ENCODE peak calls at places on chromosomes 4 and X, in five cellular contexts. F is SK-N-SH, B is sigmoid colon, D is HCT116, N is prostate gland. Y is an unnamed sample. For H3K4me1, the result is how much of the 10 kb centered on the place peaks cover.

GRCh38 chr4:110197421-110198398 is 705 bp downstream of the ELOVL6 start:
- DNase-seq in F (peak), B (peak), D (no peak), N (peak), Y (no peak)

GRCh38 chr4:73603307-73603710 is 16.9 kb downstream of the RASSF6 start:
- DNase-seq in F (no peak), B (no peak), D (no peak), N (no peak), Y (peak)

GRCh38 chr4:176150283-176150682 is 45.1 kb downstream of the SPATA4 start:
- DNase-seq in F (peak), B (no peak), D (peak), N (no peak), Y (no peak)

GRCh38 chr4:37757121-37757520 is 69.4 kb upstream of the PGM2 start:
- DNase-seq in F (no peak), B (no peak), D (no peak), N (no peak), Y (no peak)

GRCh38 chrX:10582945-10583344 is 37.4 kb downstream of the MID1 start:
- DNase-seq in F (no peak), B (no peak), D (no peak), N (no peak), Y (no peak)

GRCh38 chrX:102712967-102713677 is 874 bp downstream of the GPRASP2 start:
- DNase-seq in F (peak), B (peak), D (no peak), N (peak), Y (peak)

GRCh38 chrX:19179389-19179788 is 57.1 kb upstream of the ADGRG2 start:
- DNase-seq in F (no peak), B (no peak), D (no peak), N (no peak), Y (no peak)

GRCh38 chr4:109294006-109294405 is 8.5 kb downstream of the COL25A1 start:
- DNase-seq in F (peak), B (no peak), D (peak), N (no peak), Y (no peak)

GRCh38 chrX:48636776-48637175 is 39.5 kb downstream of the WDR13 start:
- DNase-seq in F (no peak), B (peak), D (no peak), N (no peak), Y (no peak)

GRCh38 chrX:545488-545887 is 85.1 kb upstream of the SHOX start:
- DNase-seq in F (no peak), B (no peak), D (no peak), N (no peak), Y (no peak)

GRCh38 chrX:71532078-71532752 is 689 bp upstream of the OGT start:
- DNase-seq in F (no peak), B (no peak), D (no peak), N (no peak), Y (no peak)

GRCh38 chr4:187333151-187333550 is 609.5 kb upstream of the FAT1 start:
- DNase-seq in F (no peak), B (no peak), D (no peak), N (no peak), Y (no peak)

GRCh38 chrX:41029332-41029731 is 55.9 kb upstream of the USP9X start:
- DNase-seq in F (no peak), B (no peak), D (no peak), N (no peak), Y (no peak)

GRCh38 chrX:40260123-40260751 is 162.5 kb upstream of the BCOR start:
- DNase-seq in F (no peak), B (no peak), D (no peak), N (no peak), Y (no peak)

GRCh38 chr4:123481034-123481433 is 84.4 kb downstream of the SPRY1 start:
- DNase-seq in F (no peak), B (no peak), D (no peak), N (no peak), Y (no peak)

GRCh38 chr4:133921280-133922195 is 280.1 kb downstream of the PABPC4L start:
- DNase-seq in F (no peak), B (no peak), D (no peak), N (no peak), Y (no peak)

GRCh38 chr4:55503164-55503563 is 43.5 kb downstream of the CLOCK start:
- DNase-seq in F (no peak), B (no peak), D (peak), N (no peak), Y (no peak)

GRCh38 chr4:26484032-26484515 is 6.2 kb downstream of the CCKAR start:
- DNase-seq in F (no peak), B (peak), D (no peak), N (no peak), Y (no peak)

GRCh38 chr4:56746639-56747038 is 65.5 kb upstream of the HOPX start:
- DNase-seq in F (no peak), B (no peak), D (no peak), N (no peak), Y (no peak)

GRCh38 chr4:10926025-10926424 is 241.5 kb upstream of the CLNK start:
- DNase-seq in F (no peak), B (no peak), D (no peak), N (no peak), Y (no peak)

GRCh38 chr4:111961806-111962205 is 183.4 kb upstream of the FAM241A start:
- DNase-seq in F (no peak), B (no peak), D (no peak), N (no peak), Y (no peak)

GRCh38 chrX:70592091-70592490 is 147.5 kb downstream of the DLG3 start:
- DNase-seq in F (no peak), B (no peak), D (peak), N (no peak), Y (no peak)

GRCh38 chr4:42361475-42361874 is 35.8 kb upstream of the SHISA3 start:
- DNase-seq in F (no peak), B (no peak), D (no peak), N (no peak), Y (no peak)

GRCh38 chrX:71556026-71556425 is 22.2 kb upstream of the GCNA start:
- DNase-seq in F (no peak), B (no peak), D (no peak), N (no peak), Y (no peak)

GRCh38 chr4:140344621-140345020 is 28.8 kb upstream of the SCOC start:
- DNase-seq in F (no peak), B (no peak), D (no peak), N (no peak), Y (no peak)

GRCh38 chr4:114606240-114606639 is 7.6 kb downstream of the UGT8 start:
- DNase-seq in F (no peak), B (no peak), D (peak), N (no peak), Y (no peak)

GRCh38 chrX:135295238-135295943 is 13.9 kb upstream of the ETDC start:
- DNase-seq in F (peak), B (no peak), D (no peak), N (no peak), Y (no peak)

GRCh38 chr4:159238631-159239030 is 135.8 kb downstream of the RAPGEF2 start:
- DNase-seq in F (no peak), B (no peak), D (no peak), N (no peak), Y (no peak)

GRCh38 chr4:99359480-99360204 is 7.1 kb upstream of the ADH1C start:
- DNase-seq in F (no peak), B (no peak), D (no peak), N (no peak), Y (no peak)

GRCh38 chrX:10158279-10158939 is 1.6 kb downstream of the CLCN4 start:
- DNase-seq in F (peak), B (no peak), D (no peak), N (no peak), Y (no peak)

GRCh38 chr4:16897991-16898827 is at the start of gene LDB2:
- DNase-seq in F (peak), B (peak), D (no peak), N (no peak), Y (peak)

GRCh38 chrX:2272337-2272736 is 228.4 kb downstream of the DHRSX start:
- DNase-seq in F (no peak), B (no peak), D (no peak), N (no peak), Y (no peak)

DNA sequence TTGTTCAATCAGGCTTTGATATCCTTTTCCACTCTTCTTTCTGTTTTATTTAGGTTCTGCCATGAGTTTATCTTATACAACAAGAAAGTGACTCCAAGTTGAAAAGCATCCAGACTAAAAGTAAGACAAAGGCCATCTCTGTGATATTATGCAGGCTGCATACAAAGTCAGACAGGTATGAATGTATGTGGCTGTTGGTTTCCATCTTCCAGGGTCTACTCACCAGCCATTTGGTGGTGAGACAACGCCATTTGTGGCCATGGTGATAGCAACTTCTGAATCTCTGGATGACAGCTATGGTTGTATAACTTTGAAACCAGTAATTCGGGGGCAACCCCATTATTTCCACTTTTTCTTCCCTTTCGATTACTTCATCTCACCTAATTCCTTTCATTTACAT is 17.2 kb upstream of the MSL3 start:
- DNase-seq in F (no peak), B (no peak), D (no peak), N (no peak), Y (no peak)
- H3K4me1 ChIP-seq in F (under half), B (under half), D (under half), N (under half), Y (under half)

GRCh38 chrX:85391185-85391878 is 11.9 kb upstream of the POF1B start:
- DNase-seq in F (no peak), B (no peak), D (no peak), N (no peak), Y (no peak)
- TF ChIP-seq POLR2AphosphoS5 in F (no peak), B (no peak), D (no peak), N (no peak), Y (no peak)

GRCh38 chr4:54058171-54058570 is 6.2 kb downstream of the CHIC2 start:
- DNase-seq in F (no peak), B (no peak), D (no peak), N (no peak), Y (no peak)

GRCh38 chr4:54054501-54054900 is 9.9 kb downstream of the CHIC2 start:
- DNase-seq in F (peak), B (no peak), D (no peak), N (no peak), Y (no peak)

GRCh38 chr4:54056360-54056759 is 8.0 kb downstream of the CHIC2 start:
- DNase-seq in F (no peak), B (no peak), D (no peak), N (no peak), Y (no peak)

GRCh38 chr4:54050214-54050904 is 14.0 kb downstream of the CHIC2 start:
- DNase-seq in F (no peak), B (no peak), D (no peak), N (no peak), Y (no peak)

DNA sequence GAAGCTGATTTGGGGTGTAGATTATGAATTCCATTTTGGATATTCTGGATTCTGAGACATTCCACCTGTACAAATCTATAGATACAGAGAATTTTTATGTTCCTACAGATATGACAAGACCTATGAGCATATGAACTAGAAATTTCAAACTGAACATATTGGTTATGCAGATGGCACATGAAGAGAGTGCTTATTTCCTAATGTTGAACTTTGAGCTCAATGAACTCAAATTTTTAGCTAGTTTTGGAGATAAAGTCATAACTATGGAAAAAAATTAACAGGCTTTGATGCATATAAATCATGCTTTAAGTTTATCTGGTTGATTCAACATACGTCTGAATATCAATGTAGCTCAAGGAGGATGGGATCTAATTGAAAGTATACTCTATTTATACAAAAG is 8.9 kb downstream of the CHIC2 start:
- DNase-seq in F (no peak), B (no peak), D (no peak), N (no peak), Y (no peak)
- H3K4me1 ChIP-seq in F (under half), B (half or more), D (under half), N (under half), Y (under half)

DNA sequence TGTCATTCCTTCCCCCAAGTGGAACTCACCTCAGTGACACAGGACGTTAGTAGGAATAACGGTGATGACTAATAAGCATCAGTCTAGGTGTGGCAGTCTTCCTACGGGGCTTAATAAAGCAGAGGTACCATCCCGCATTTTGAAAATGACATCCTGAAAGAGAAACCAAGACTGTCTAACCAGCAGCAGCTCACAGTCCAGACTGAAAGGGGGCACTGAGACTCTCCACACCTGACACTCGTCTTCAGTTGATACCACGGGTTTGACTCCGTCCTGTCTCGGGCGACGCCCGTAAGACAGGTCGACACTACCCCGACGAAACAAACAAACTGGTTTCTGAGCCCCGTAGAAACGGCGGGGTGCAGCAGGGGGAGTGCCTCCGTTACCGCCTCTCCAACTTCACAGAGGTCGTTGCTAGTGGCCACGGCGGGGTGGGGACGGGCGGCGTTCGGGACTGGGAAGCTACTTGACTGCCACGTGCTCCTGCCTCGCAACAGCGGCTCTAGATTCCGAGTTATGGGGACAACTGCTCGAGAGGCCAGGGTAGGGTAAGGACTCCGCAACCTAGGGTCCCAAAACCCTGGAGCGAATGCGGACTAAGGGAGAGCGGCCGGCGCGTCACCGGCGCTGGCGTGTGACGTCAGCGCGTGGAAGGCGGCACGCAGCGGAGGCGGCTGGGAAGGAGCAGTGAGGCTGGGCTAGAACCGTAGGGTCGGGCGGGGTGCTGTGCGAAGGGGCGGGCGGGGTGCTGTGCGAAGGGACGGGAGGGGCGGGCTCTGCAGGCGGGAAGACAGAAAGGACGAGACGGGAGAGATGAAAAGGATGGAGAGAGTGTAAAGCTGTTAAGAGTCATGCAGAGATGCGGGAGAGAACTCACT is at the start of gene NEK1:
- DNase-seq in F (peak), B (peak), D (peak), N (peak), Y (peak)
- TF ChIP-seq POLR2AphosphoS5 in F (peak), B (peak), D (peak), N (peak), Y (peak)

DNA sequence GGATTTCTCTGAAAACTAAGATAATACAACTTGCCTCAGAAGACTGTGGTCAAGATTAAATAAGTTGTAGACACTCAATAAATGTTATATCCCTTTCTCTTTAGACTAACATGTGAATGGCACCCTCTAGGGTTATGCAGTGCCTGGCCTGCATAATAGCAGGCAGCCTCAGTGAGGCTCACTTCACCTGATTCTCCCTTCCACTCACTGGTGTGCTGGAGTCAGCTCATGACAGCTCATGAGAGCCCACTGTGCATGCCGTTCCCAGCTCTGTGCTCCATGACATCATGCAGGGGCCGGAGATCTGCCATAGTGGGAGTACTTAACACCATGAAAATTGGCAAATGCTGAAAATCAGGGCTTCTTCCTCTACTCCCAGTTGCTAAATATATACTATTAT is 64.5 kb downstream of the TEC start:
- DNase-seq in F (no peak), B (no peak), D (no peak), N (no peak), Y (no peak)
- H3K4me1 ChIP-seq in F (under half), B (under half), D (under half), N (under half), Y (under half)

DNA sequence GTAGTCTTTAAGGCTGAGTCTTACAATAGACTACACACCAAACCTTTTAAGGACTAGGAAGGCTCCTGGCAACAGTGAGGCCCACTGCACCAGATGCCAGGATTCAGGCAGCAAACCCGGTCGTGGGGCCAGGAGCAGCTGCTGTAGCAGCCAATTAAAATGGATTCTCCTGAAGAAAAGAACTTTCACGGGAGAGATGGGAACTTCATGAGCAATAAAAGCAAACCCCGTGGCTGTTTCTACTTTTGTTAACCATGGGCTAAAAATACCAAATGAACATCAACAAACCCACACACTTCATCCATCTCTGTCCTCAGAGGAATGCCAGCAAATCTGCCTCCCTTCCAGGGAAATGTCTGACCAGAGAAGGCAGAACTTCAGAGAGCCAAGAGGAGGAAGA is 101.3 kb downstream of the BTC start:
- DNase-seq in F (no peak), B (peak), D (no peak), N (no peak), Y (no peak)
- TF ChIP-seq POLR2AphosphoS5 in F (no peak), B (peak), D (no peak), N (no peak), Y (no peak)

DNA sequence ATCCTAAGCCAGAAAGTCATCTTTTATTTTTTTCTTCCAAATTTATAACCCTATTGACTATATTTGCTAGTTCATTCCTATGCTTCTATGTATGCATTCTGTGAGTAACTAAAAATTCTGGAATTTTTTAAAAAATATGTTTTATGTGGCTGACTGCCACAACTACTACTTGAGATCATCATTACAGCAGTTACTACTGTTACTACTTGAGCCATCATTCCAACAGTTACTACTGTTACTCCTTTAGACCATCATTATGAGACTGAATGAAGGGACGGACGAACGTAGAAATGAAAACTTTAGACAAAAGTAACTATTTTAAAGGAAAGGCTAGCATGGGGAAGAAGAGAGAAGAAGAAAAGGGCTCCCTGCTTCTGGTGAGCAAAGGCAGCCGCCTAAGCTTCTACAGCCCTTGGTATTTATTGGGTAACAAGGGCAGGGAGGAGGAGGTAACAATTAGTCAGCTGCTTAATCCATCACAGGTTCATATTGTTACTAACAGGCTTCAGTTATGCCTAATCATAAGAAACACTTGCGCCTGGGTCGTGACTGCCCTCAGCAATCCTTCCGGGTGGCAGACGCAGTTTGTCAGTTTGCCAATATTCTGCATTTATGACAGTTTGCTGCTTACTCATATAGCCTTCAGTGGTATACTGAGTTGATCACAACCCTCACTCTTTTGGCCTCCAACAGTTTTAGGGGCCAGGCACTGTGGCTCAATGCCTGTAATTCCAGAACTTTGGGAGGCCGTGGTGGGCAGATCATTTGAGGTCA is 80.5 kb downstream of the PDLIM5 start:
- DNase-seq in F (no peak), B (no peak), D (peak), N (no peak), Y (no peak)
- H3K4me1 ChIP-seq in F (under half), B (half or more), D (half or more), N (under half), Y (half or more)

GRCh38 chr4:766559-767283 is 59.2 kb downstream of the CPLX1 start:
- DNase-seq in F (peak), B (no peak), D (no peak), N (no peak), Y (no peak)
- TF ChIP-seq POLR2AphosphoS5 in F (no peak), B (no peak), D (no peak), N (no peak), Y (no peak)

Y was measured in stomach.